ENCODE peak calls at places on chromosomes 12 and 14, in four cellular contexts. V is AG10803, A is AG09309, E is IMR-90. W is an unnamed sample.

GRCh38 chr14:104168603-104169002 is 30.2 kb downstream of the KIF26A start:
- DNase-seq in A (no peak), V (no peak), E (no peak), W (no peak)

GRCh38 chr14:91891721-91892220 is 24.4 kb upstream of the TC2N start:
- DNase-seq in V (peak; percentile 78), E (no peak), A (no peak), W (peak; percentile 43)

GRCh38 chr12:49557187-49557916 is 10.6 kb downstream of the MCRS1 start:
- DNase-seq in V (no peak), A (no peak), E (no peak), W (no peak)

GRCh38 chr12:113870890-113871289 is 95.2 kb downstream of the RBM19 start:
- DNase-seq in E (no peak), V (no peak), A (no peak), W (no peak)

GRCh38 chr12:94187351-94187750 is 39.0 kb downstream of the PLXNC1 start:
- DNase-seq in E (no peak), V (peak; percentile 37), A (no peak), W (no peak)

GRCh38 chr12:59632408-59632807 is 36.6 kb downstream of the SLC16A7 start:
- DNase-seq in E (no peak), A (peak; percentile 29), V (peak; percentile 64), W (no peak)

GRCh38 chr14:74085047-74085637 is 386 bp downstream of the LIN52 start:
- DNase-seq in V (peak; percentile 36), E (peak; percentile 55), A (no peak), W (no peak)

GRCh38 chr12:113092478-113093408 is 36.2 kb downstream of the DTX1 start:
- DNase-seq in V (no peak), A (no peak), E (no peak), W (peak; percentile 49)

GRCh38 chr12:9115731-9116689 is at the start of gene A2M:
- DNase-seq in V (peak; percentile 5), E (no peak), A (no peak), W (no peak)

GRCh38 chr14:68703093-68703492 is 89.8 kb downstream of the ZFP36L1 start:
- DNase-seq in V (peak; percentile 72), A (no peak), E (peak; percentile 81), W (no peak)

GRCh38 chr12:104494816-104495158 is 38.0 kb downstream of the CHST11 start:
- DNase-seq in A (no peak), E (no peak), V (no peak), W (no peak)

GRCh38 chr12:5043589-5044419 is at the start of gene KCNA5:
- DNase-seq in E (no peak), V (no peak), A (no peak), W (no peak)

GRCh38 chr12:130203151-130203550 is 40.9 kb downstream of the FZD10 start:
- DNase-seq in E (no peak), V (no peak), A (no peak), W (no peak)

GRCh38 chr12:125083092-125083491 is 17.9 kb downstream of the AACS start:
- DNase-seq in V (no peak), A (no peak), E (no peak), W (no peak)

GRCh38 chr12:50533203-50533584 is 28.4 kb downstream of the DIP2B start:
- DNase-seq in E (no peak), A (no peak), V (peak; percentile 45), W (no peak)

GRCh38 chr12:112788205-112788604 is 3.3 kb upstream of the RPH3A start:
- DNase-seq in V (no peak), A (no peak), E (no peak), W (no peak)

GRCh38 chr14:72716471-72716870 is 177.4 kb downstream of the DPF3 start:
- DNase-seq in E (peak; percentile 41), V (no peak), A (no peak), W (no peak)

GRCh38 chr12:50637870-50638481 is 125.9 kb upstream of the ATF1 start:
- DNase-seq in E (peak; percentile 69), V (peak; percentile 63), A (no peak), W (no peak)

GRCh38 chr14:74988131-74988530 is 14.6 kb upstream of the EIF2B2 start:
- DNase-seq in V (peak; percentile 55), E (peak; percentile 75), A (no peak), W (no peak)

GRCh38 chr12:30970559-30971202 is 44.1 kb downstream of the TSPAN11 start:
- DNase-seq in A (no peak), V (no peak), E (no peak), W (no peak)

GRCh38 chr12:54032220-54032619 is 630 bp upstream of the HOXC5 start:
- DNase-seq in V (no peak), E (no peak), A (no peak), W (no peak)

GRCh38 chr14:105919458-105920150 is 393.2 kb downstream of the TMEM121 start:
- DNase-seq in V (no peak), A (no peak), E (no peak), W (no peak)

GRCh38 chr12:15004401-15004800 is 31.6 kb downstream of the PDE6H start:
- DNase-seq in E (no peak), V (no peak), A (no peak), W (no peak)

GRCh38 chr12:67916266-67916970 is 72.8 kb upstream of the IFNG-AS1 start:
- DNase-seq in E (peak; percentile 24), V (peak; percentile 60), A (peak; percentile 24), W (no peak)

DNA sequence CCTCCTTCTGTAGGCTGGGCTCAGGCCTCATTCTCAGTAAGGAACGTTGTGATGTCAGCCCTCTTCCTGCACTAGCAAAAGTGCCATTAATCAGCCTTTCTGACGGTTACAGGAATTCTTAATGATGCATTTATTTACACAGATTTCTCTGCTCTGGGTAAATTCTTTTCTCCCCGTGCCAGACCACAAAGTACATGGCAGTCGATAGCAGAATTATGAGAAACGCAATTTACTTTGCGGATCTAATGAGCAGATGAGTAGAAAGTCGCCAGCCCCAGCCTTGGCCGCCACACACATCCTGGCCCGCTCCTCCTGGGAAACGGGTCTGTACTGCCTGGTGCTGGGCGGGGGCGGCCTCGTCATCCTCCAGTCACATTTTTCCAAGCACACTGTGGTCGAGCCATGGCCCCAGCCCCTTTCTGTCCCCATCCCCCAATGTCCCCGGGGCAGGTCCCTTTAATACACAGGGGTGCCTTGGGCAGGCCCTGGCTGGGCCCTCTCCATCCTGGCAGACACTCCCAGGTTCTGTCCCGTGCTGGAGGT is 25.9 kb downstream of the NOC4L start:
- DNase-seq in E (peak; percentile 75), A (peak; percentile 62), V (peak; percentile 87), W (no peak)
- H3K4me3 ChIP-seq in E (no peak overlapping the region), A (no peak overlapping the region), V (no peak overlapping the region), W (no peak overlapping the region)

DNA sequence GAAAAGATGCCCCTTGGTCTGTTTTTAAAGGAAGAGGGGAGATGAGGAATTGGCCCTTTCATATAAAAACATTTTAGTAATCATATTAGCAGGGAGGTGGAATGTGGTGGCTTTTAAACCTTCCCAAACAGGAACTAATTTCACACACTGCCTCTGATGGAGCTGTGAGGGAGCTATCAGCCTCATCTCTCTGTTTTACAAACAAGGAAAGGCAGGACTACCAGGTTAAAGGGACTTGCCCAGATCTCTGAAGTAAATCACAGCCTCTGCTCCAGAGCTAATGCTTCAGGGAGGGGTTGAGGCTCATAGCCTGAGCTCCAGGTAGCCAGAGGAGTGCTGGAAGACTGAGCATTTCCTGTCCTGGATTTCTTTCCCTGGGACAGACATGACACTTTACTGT is 1.1 kb upstream of the BMP4 start:
- DNase-seq in V (no peak), E (no peak), A (no peak), W (no peak)
- TF ChIP-seq CTCF in V (no peak), E (no peak), A (no peak), W (no peak)

GRCh38 chr14:90136904-90137303 is 75.1 kb downstream of the KCNK13 start:
- DNase-seq in A (no peak), E (no peak), V (no peak), W (no peak)

GRCh38 chr14:90140956-90141316 is 79.1 kb downstream of the KCNK13 start:
- DNase-seq in A (no peak), E (peak; percentile 71), V (peak; percentile 9), W (no peak)

GRCh38 chr14:90137807-90138206 is 76.0 kb downstream of the KCNK13 start:
- DNase-seq in E (peak; percentile 17), A (no peak), V (no peak), W (no peak)

GRCh38 chr14:90139199-90139598 is 77.4 kb downstream of the KCNK13 start:
- DNase-seq in E (no peak), A (no peak), V (no peak), W (no peak)

DNA sequence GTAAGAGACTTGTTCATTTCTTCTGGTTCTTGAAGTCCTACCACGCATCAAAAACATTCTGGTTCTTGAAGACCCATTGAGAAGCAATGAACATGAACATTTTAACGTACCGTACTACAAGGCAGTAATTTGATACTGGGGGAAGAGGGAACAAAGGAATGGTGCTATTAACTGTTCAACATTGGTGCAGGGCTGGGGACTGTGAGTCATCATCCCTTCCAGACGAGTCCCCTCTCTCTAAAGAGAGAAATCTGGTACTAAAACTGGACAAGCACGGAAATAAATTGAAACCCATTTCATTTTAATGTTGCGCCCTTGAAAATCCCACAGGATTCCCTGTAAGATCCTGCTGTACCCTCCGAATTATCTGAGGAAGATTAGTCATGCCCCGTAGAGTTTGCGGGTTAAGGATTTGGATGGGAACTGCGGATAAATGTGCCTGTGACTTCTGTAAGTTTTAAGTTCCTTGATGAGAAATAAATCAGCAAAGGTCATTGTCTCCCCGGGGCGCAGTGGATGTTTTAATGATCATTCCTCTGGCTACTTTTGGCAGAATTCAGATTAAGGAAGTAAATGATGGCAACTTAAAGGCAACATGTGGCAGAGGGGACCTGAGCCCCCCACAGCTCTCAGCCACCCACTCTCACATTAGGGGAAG is 78.6 kb downstream of the KCNK13 start:
- DNase-seq in E (peak; percentile 17), A (no peak), V (no peak), W (no peak)
- H3K4me3 ChIP-seq in E (no peak overlapping the region), A (no peak overlapping the region), V (no peak overlapping the region), W (no peak overlapping the region)

GRCh38 chr12:27245039-27245438 is 953 bp downstream of the STK38L start:
- DNase-seq in V (no peak), A (no peak), E (no peak), W (no peak)

GRCh38 chr12:27244680-27245005 is 557 bp downstream of the STK38L start:
- DNase-seq in E (peak; percentile 58), A (no peak), V (peak; percentile 55), W (no peak)

GRCh38 chr12:27246141-27246540 is 2.1 kb downstream of the STK38L start:
- DNase-seq in A (no peak), V (no peak), E (no peak), W (no peak)

GRCh38 chr12:27243006-27243405 is 1.1 kb upstream of the STK38L start:
- DNase-seq in A (no peak), V (no peak), E (no peak), W (no peak)

GRCh38 chr12:27243804-27244679 is at the start of gene STK38L:
- DNase-seq in V (peak; percentile 93), E (peak; percentile 93), A (peak; percentile 66), W (peak; percentile 98)
- TF ChIP-seq CTCF in V (peak; percentile 41), E (peak; percentile 49), A (peak; percentile 54), W (peak; percentile 33)

DNA sequence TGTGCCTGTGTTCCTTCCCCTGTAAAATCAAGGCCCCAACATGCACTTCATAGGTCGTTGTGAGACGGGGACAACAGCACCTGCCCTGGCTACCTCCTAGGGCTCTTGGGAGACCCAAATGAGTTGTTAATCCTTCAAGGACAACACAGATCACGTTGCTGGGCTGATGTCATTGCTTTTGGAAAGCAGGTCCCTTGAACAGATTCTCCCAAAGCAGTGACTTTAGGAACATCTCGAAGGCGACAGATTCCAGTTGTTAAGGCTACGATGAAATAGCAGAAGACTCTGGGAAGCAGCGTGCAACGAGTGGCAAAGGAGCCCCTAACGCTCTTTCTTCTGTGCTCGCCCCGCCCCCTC is 26.2 kb upstream of the MAP1LC3B2 start:
- DNase-seq in A (no peak), E (no peak), V (no peak), W (no peak)
- H3K4me3 ChIP-seq in A (peak overlapping the region; percentile 63), E (peak overlapping the region; percentile 62), V (peak overlapping the region; percentile 65), W (peak overlapping the region; percentile 46)